ENCODE peak calls at places on chromosomes 12 and 14, in seven cellular contexts. O, C, R, W, E, P and Q are unnamed samples.
A peak's percentile ranks its signal among the peaks of the same experiment; 100 is the strongest.

GRCh38 chr12:87054225-87054624 is 798.0 kb upstream of the MGAT4C start:
- DNase-seq in E (no peak), P (no peak), W (no peak), C (no peak), R (no peak), O (no peak), Q (no peak)

GRCh38 chr12:16857456-16857923 is 251.5 kb upstream of the LMO3 start:
- DNase-seq in R (no peak), E (no peak), O (no peak), C (no peak), P (no peak), W (no peak), Q (no peak)

GRCh38 chr14:77878783-77879182 is 78.9 kb downstream of the ADCK1 start:
- DNase-seq in P (no peak), W (no peak), O (no peak), C (no peak), R (no peak), E (no peak), Q (no peak)

GRCh38 chr14:54680636-54681035 is 113.7 kb downstream of the SAMD4A start:
- DNase-seq in E (no peak), P (no peak), O (no peak), C (no peak), W (no peak), R (no peak), Q (no peak)

GRCh38 chr12:76962099-76962498 is 83.3 kb upstream of the CSRP2 start:
- DNase-seq in W (no peak), C (no peak), O (no peak), E (no peak), R (no peak), P (no peak), Q (no peak)

GRCh38 chr14:39492267-39492666 is 60.0 kb upstream of the FBXO33 start:
- DNase-seq in E (no peak), C (no peak), P (no peak), R (no peak), W (no peak), O (no peak), Q (no peak)

GRCh38 chr12:31002999-31003398 is 70.7 kb upstream of the DDX11 start:
- DNase-seq in P (no peak), E (no peak), R (peak; percentile 44), O (no peak), C (no peak), W (no peak), Q (no peak)

GRCh38 chr14:81301371-81301770 is 80.6 kb upstream of the GTF2A1 start:
- DNase-seq in W (no peak), C (no peak), P (no peak), O (no peak), E (no peak), R (no peak), Q (no peak)

GRCh38 chr14:53608369-53608768 is 348.3 kb downstream of the BMP4 start:
- DNase-seq in P (peak; percentile 74), R (no peak), C (peak; percentile 73), E (no peak), O (peak; percentile 14), W (no peak), Q (no peak)

GRCh38 chr12:56469007-56469930 is 891 bp downstream of the SPRYD4 start:
- DNase-seq in E (no peak), O (peak; percentile 39), W (no peak), R (no peak), P (no peak), C (peak; percentile 33), Q (no peak)

DNA sequence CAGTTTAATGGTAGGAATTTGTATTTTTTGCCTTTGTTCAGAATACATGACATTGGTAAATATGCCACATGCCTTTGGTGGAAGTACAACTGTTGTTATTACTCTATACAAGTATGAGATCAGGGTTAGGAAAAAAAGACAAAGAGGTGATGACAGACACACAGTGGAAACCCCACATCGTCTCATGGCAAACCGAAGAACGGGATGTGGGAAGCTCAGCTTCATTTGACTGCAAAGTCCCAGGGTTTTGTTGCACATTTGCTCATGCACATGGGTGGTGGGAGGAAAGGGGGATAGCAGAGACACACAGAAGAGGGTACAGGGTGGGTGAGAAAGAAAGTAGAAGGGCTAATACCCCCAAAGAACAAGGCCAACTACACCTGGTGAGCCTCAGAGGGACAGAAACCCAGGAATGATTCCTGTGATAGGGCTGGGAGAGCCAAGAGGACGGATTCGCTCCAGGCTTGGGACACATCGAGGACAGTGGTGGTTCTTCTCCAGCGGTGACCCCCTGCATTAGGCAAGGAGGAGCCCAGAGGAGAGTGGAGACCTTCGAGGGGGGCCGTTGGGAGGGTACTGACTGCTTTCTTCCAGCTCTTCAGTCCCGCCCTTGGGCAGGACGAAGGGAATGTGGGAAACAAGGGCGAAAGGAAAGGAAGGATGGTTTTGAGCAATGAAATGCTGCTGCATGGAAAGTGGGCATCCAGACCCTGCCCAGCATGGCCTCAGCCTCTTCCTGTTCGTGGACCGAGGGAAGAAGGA is 8.1 kb downstream of the VAMP1 start:
- DNase-seq in P (no peak), R (no peak), W (no peak), C (no peak), O (no peak), E (no peak), Q (no peak)
- H3K4me1 ChIP-seq in P (no peaks in the 10 kb centered on the region), R (no peaks in the 10 kb centered on the region), W (no peaks in the 10 kb centered on the region), C (peaks cover 5% of the 10 kb centered on the region), O (peaks cover 14% of the 10 kb centered on the region), E (no peaks in the 10 kb centered on the region), Q (peaks cover 89% of the 10 kb centered on the region)

DNA sequence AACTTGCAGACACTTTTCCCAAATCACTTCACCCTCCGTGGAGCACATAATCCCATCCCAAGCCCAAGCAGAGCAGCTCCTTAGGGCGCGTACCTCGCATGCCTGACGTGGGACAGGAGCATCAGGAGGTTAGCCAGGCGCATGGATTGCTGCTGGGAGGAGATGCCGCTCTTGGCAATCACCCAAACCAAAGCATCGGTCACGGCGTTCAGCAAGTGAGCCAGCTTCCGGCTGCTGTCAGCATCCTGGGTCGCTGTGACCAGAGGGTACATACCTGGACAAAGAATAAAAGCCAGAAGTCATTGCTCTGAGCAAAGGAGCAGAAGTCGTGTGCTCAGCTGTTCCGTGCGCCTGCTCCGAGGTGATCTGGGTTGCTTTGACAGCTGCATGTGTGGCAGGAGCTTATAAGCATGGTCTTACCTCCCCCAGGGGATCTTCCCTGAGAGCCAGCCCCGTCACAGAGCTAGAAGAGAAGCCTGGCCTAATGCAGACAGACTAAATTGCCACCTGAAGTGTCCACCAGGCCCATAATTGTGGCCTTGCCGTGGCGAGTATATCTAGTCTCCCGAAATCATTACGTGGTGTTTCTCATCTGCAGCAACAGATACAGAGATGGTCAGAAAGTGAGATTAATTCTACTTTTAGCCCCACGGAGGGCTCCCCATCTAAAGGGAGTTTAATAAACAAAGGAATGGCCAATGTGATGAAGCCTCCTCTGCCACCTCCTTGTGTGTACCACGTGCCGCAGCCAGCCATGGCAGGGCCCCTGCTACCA is 59.1 kb downstream of the ESR2 start:
- DNase-seq in E (peak; percentile 90), W (no peak), O (peak; percentile 26), R (no peak), P (no peak), C (no peak), Q (no peak)
- H3K4me3 ChIP-seq in E (no peak overlapping the region), W (no peak overlapping the region), O (no peak overlapping the region), R (no peak overlapping the region), P (no peak overlapping the region), C (no peak overlapping the region), Q (no peak overlapping the region)

GRCh38 chr12:113050808-113051207 is 5.7 kb upstream of the DTX1 start:
- DNase-seq in C (no peak), O (no peak), P (no peak), W (no peak), E (no peak), R (no peak), Q (no peak)

GRCh38 chr12:113051759-113052158 is 4.8 kb upstream of the DTX1 start:
- DNase-seq in E (no peak), C (no peak), W (no peak), R (no peak), O (no peak), P (no peak), Q (no peak)

GRCh38 chr12:113052326-113052725 is 4.2 kb upstream of the DTX1 start:
- DNase-seq in R (no peak), E (no peak), W (no peak), O (no peak), C (no peak), P (no peak), Q (no peak)

GRCh38 chr12:113049976-113050742 is 6.4 kb upstream of the DTX1 start:
- DNase-seq in E (no peak), R (no peak), C (peak; percentile 63), P (peak; percentile 15), O (no peak), W (no peak), Q (no peak)

GRCh38 chr12:113048716-113049127 is 7.8 kb upstream of the DTX1 start:
- DNase-seq in P (peak; percentile 45), O (no peak), E (peak; percentile 51), C (peak; percentile 89), W (no peak), R (no peak), Q (peak; percentile 67)
- H3K27ac ChIP-seq in P (no peak overlapping the region), O (no peak overlapping the region), E (no peak overlapping the region), C (no peak overlapping the region), W (no peak overlapping the region), R (no peak overlapping the region), Q (no peak overlapping the region)

DNA sequence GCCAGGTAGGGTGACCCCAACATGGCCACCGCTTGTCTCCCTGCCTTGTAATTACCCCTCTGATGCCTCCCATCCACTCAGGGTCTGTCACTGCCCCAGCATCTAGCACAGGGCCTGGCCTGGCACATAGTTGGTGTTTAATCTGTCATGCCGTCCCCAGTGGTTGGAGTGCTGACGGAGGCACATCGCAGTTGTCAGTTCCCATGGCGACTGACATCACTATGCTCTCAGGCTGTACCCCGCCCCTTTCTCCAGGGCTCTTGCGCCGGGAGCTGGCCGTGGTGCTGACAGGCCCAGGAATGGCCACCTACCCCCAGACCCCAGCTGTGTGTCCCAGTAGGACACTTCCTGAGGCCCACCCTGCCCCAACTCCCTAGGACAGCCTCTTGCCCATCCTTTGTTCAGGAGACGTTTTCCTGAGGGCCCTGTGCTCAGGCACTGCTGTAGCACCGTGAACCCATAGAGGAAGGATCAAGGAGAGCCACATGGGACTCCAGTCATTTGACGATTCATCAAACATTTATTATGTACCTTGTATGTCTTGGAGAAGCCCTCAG is 23.0 kb downstream of the FAM222A start:
- DNase-seq in E (peak; percentile 57), P (no peak), R (peak; percentile 58), C (no peak), O (peak; percentile 5), W (peak; percentile 42), Q (no peak)
- H3K4me1 ChIP-seq in E (peaks cover 8% of the 10 kb centered on the region), P (no peaks in the 10 kb centered on the region), R (no peaks in the 10 kb centered on the region), C (peaks cover 8% of the 10 kb centered on the region), O (no peaks in the 10 kb centered on the region), W (peaks cover 8% of the 10 kb centered on the region), Q (no peaks in the 10 kb centered on the region)

GRCh38 chr12:14216405-14217294 is 148.8 kb upstream of the ATF7IP start:
- DNase-seq in W (no peak), C (no peak), P (no peak), O (no peak), E (no peak), R (no peak), Q (peak; percentile 22)
- H3K4me3 ChIP-seq in W (no peak overlapping the region), C (no peak overlapping the region), P (no peak overlapping the region), O (peak overlapping the region; percentile 46), E (peak overlapping the region; percentile 49), R (peak overlapping the region; percentile 12), Q (peak overlapping the region; percentile 64)

GRCh38 chr14:52268191-52269061 is 928 bp downstream of the PTGDR start:
- DNase-seq in C (no peak), W (peak; percentile 30), P (no peak), E (no peak), R (peak; percentile 62), O (no peak), Q (peak; percentile 20)
- H3K27ac ChIP-seq in C (no peak overlapping the region), W (peak overlapping the region; percentile 78), P (no peak overlapping the region), E (no peak overlapping the region), R (no peak overlapping the region), O (no peak overlapping the region), Q (no peak overlapping the region)

GRCh38 chr12:120818416-120818815 is 85.7 kb downstream of the SPPL3 start:
- DNase-seq in W (no peak), R (no peak), O (no peak), E (no peak), P (no peak), C (no peak), Q (no peak)
- H3K4me1 ChIP-seq in W (peaks cover 20% of the 10 kb centered on the region), R (no peaks in the 10 kb centered on the region), O (peaks cover 28% of the 10 kb centered on the region), E (no peaks in the 10 kb centered on the region), P (no peaks in the 10 kb centered on the region), C (no peaks in the 10 kb centered on the region), Q (peaks cover 17% of the 10 kb centered on the region)